ENCODE peak calls at places on chromosomes 6 and 20, in seven cellular contexts. One of them, this sample, is unnamed.

GRCh38 chr6:16600026-16600425 is 161.2 kb downstream of the ATXN1 start:
- DNase-seq in NAMALWA: no peak
- DNase-seq in RPMI7951: peak
- DNase-seq in lower lobe of right lung: no peak
- DNase-seq in effector CD4-positive, alpha-beta T cell: no peak
- DNase-seq in H4: no peak
- DNase-seq in occipital lobe: no peak
- DNase-seq in this sample: no peak

GRCh38 chr6:41917528-41917927 is 3.4 kb downstream of the MED20 start:
- DNase-seq in NAMALWA: no peak
- DNase-seq in RPMI7951: peak
- DNase-seq in lower lobe of right lung: no peak
- DNase-seq in effector CD4-positive, alpha-beta T cell: no peak
- DNase-seq in H4: peak
- DNase-seq in occipital lobe: no peak
- DNase-seq in this sample: no peak

GRCh38 chr20:48350291-48350988 is 477.4 kb downstream of the PREX1 start:
- DNase-seq in NAMALWA: peak
- DNase-seq in RPMI7951: peak
- DNase-seq in lower lobe of right lung: no peak
- DNase-seq in effector CD4-positive, alpha-beta T cell: no peak
- DNase-seq in H4: no peak
- DNase-seq in occipital lobe: no peak
- DNase-seq in this sample: no peak

GRCh38 chr20:62183426-62184142 is 756 bp downstream of the MTG2 start:
- DNase-seq in NAMALWA: peak
- DNase-seq in RPMI7951: no peak
- DNase-seq in lower lobe of right lung: no peak
- DNase-seq in effector CD4-positive, alpha-beta T cell: no peak
- DNase-seq in H4: no peak
- DNase-seq in occipital lobe: no peak
- DNase-seq in this sample: no peak

GRCh38 chr6:49995278-49995677 is 25.9 kb upstream of the DEFB113 start:
- DNase-seq in NAMALWA: no peak
- DNase-seq in RPMI7951: no peak
- DNase-seq in lower lobe of right lung: no peak
- DNase-seq in effector CD4-positive, alpha-beta T cell: no peak
- DNase-seq in H4: no peak
- DNase-seq in occipital lobe: no peak
- DNase-seq in this sample: no peak

GRCh38 chr20:35394271-35394670 is 17.5 kb downstream of the UQCC1 start:
- DNase-seq in NAMALWA: no peak
- DNase-seq in RPMI7951: no peak
- DNase-seq in lower lobe of right lung: no peak
- DNase-seq in effector CD4-positive, alpha-beta T cell: no peak
- DNase-seq in H4: no peak
- DNase-seq in occipital lobe: no peak
- DNase-seq in this sample: no peak

GRCh38 chr20:49447946-49448809 is 34.3 kb downstream of the KCNB1 start:
- DNase-seq in NAMALWA: no peak
- DNase-seq in RPMI7951: no peak
- DNase-seq in lower lobe of right lung: no peak
- DNase-seq in effector CD4-positive, alpha-beta T cell: no peak
- DNase-seq in H4: no peak
- DNase-seq in occipital lobe: no peak
- DNase-seq in this sample: no peak

GRCh38 chr20:688809-689208 is 13.2 kb upstream of the SCRT2 start:
- DNase-seq in NAMALWA: no peak
- DNase-seq in RPMI7951: no peak
- DNase-seq in lower lobe of right lung: no peak
- DNase-seq in effector CD4-positive, alpha-beta T cell: no peak
- DNase-seq in H4: no peak
- DNase-seq in occipital lobe: no peak
- DNase-seq in this sample: no peak

GRCh38 chr6:13431861-13432465 is 55.4 kb downstream of the GFOD1 start:
- DNase-seq in NAMALWA: peak
- DNase-seq in RPMI7951: peak
- DNase-seq in lower lobe of right lung: no peak
- DNase-seq in effector CD4-positive, alpha-beta T cell: no peak
- DNase-seq in H4: no peak
- DNase-seq in occipital lobe: no peak
- DNase-seq in this sample: no peak

GRCh38 chr6:17900011-17900410 is 87.4 kb downstream of the KIF13A start:
- DNase-seq in NAMALWA: no peak
- DNase-seq in RPMI7951: no peak
- DNase-seq in lower lobe of right lung: no peak
- DNase-seq in effector CD4-positive, alpha-beta T cell: no peak
- DNase-seq in H4: no peak
- DNase-seq in occipital lobe: no peak
- DNase-seq in this sample: no peak

GRCh38 chr20:50655325-50655880 is 35.9 kb downstream of the RIPOR3 start:
- DNase-seq in NAMALWA: no peak
- DNase-seq in RPMI7951: peak
- DNase-seq in lower lobe of right lung: no peak
- DNase-seq in effector CD4-positive, alpha-beta T cell: no peak
- DNase-seq in H4: no peak
- DNase-seq in occipital lobe: no peak
- DNase-seq in this sample: no peak

GRCh38 chr6:30207619-30208295 is 5.4 kb downstream of the TRIM26 start:
- DNase-seq in NAMALWA: no peak
- DNase-seq in RPMI7951: no peak
- DNase-seq in lower lobe of right lung: no peak
- DNase-seq in effector CD4-positive, alpha-beta T cell: no peak
- DNase-seq in H4: no peak
- DNase-seq in occipital lobe: no peak
- DNase-seq in this sample: no peak

GRCh38 chr6:35294308-35294945 is 3.2 kb upstream of the DEF6 start:
- DNase-seq in NAMALWA: peak
- DNase-seq in RPMI7951: peak
- DNase-seq in lower lobe of right lung: no peak
- DNase-seq in effector CD4-positive, alpha-beta T cell: peak
- DNase-seq in H4: peak
- DNase-seq in occipital lobe: no peak
- DNase-seq in this sample: peak

GRCh38 chr6:108535079-108535742 is 25.5 kb upstream of the FOXO3 start:
- DNase-seq in NAMALWA: no peak
- DNase-seq in RPMI7951: no peak
- DNase-seq in lower lobe of right lung: no peak
- DNase-seq in effector CD4-positive, alpha-beta T cell: no peak
- DNase-seq in H4: no peak
- DNase-seq in occipital lobe: no peak
- DNase-seq in this sample: no peak

GRCh38 chr6:141035312-141036058 is 1097.2 kb upstream of the GJE1 start:
- DNase-seq in NAMALWA: no peak
- DNase-seq in RPMI7951: no peak
- DNase-seq in lower lobe of right lung: no peak
- DNase-seq in effector CD4-positive, alpha-beta T cell: no peak
- DNase-seq in H4: no peak
- DNase-seq in occipital lobe: no peak
- DNase-seq in this sample: no peak

GRCh38 chr6:26284537-26285142 is 80.4 kb upstream of the BTN3A2 start:
- DNase-seq in NAMALWA: peak
- DNase-seq in RPMI7951: peak
- DNase-seq in lower lobe of right lung: peak
- DNase-seq in effector CD4-positive, alpha-beta T cell: peak
- DNase-seq in H4: no peak
- DNase-seq in occipital lobe: no peak
- DNase-seq in this sample: peak